ENCODE peak calls at places on chromosomes 3 and 15, in five cellular contexts. I is neural progenitor cell, U is WERI-Rb-1, G is astrocyte, N is coronary artery. X is an unnamed sample.

GRCh38 chr3:86978111-86978528 is 12.8 kb downstream of the VGLL3 start:
- DNase-seq in I (no peak), U (no peak), G (peak), N (no peak), X (peak)

GRCh38 chr3:197380786-197381185 is 82.4 kb upstream of the DLG1 start:
- DNase-seq in I (no peak), U (no peak), G (peak), N (no peak), X (no peak)

GRCh38 chr3:42533161-42533897 is 30.9 kb downstream of the VIPR1 start:
- DNase-seq in I (peak), U (peak), G (no peak), N (no peak), X (no peak)

GRCh38 chr15:20356444-20357138 is 185.0 kb downstream of the GOLGA6L6 start:
- DNase-seq in I (no peak), U (peak), G (no peak), N (peak), X (peak)

GRCh38 chr3:133209871-133210550 is 171.8 kb downstream of the TMEM108 start:
- DNase-seq in I (peak), U (no peak), G (peak), N (no peak), X (no peak)

GRCh38 chr3:37956353-37957184 is 34.0 kb upstream of the VILL start:
- DNase-seq in I (no peak), U (no peak), G (no peak), N (no peak), X (no peak)

GRCh38 chr3:125145751-125146475 is 66.6 kb downstream of the SLC12A8 start:
- DNase-seq in I (no peak), U (no peak), G (no peak), N (no peak), X (no peak)

GRCh38 chr3:135082706-135083105 is 287.6 kb downstream of the EPHB1 start:
- DNase-seq in I (no peak), U (no peak), G (no peak), N (no peak), X (no peak)

GRCh38 chr15:67931861-67932260 is 92.0 kb upstream of the RNU6-1 start:
- DNase-seq in I (no peak), U (no peak), G (peak), N (peak), X (no peak)

GRCh38 chr3:11288786-11289637 is 16.8 kb downstream of the ATG7 start:
- DNase-seq in I (no peak), U (no peak), G (peak), N (no peak), X (peak)

GRCh38 chr3:168952551-168952950 is 711.0 kb downstream of the MECOM start:
- DNase-seq in I (no peak), U (no peak), G (peak), N (no peak), X (no peak)

GRCh38 chr3:133933097-133934024 is 37.7 kb upstream of the RAB6B start:
- DNase-seq in I (no peak), U (no peak), G (no peak), N (no peak), X (no peak)

GRCh38 chr3:139934557-139935070 is 371 bp upstream of the CLSTN2 start:
- DNase-seq in I (peak), U (peak), G (peak), N (no peak), X (peak)

GRCh38 chr3:150359381-150359780 is 48.7 kb upstream of the TSC22D2 start:
- DNase-seq in I (no peak), U (no peak), G (no peak), N (no peak), X (no peak)

GRCh38 chr15:41971893-41972340 is 440 bp downstream of the EHD4 start:
- DNase-seq in I (peak), U (peak), G (no peak), N (peak), X (no peak)

GRCh38 chr3:63355809-63356208 is 77.7 kb downstream of the SYNPR start:
- DNase-seq in I (no peak), U (no peak), G (peak), N (no peak), X (no peak)

GRCh38 chr3:40690696-40691597 is 166.2 kb downstream of the ZNF621 start:
- DNase-seq in I (no peak), U (no peak), G (no peak), N (peak), X (no peak)

GRCh38 chr15:52464040-52464439 is 64.6 kb downstream of the MYO5A start:
- DNase-seq in I (no peak), U (no peak), G (no peak), N (no peak), X (no peak)
- H3K27ac ChIP-seq in I (no peak), U (no peak), G (no peak), N (no peak), X (no peak)

GRCh38 chr3:147945968-147946519 is 536.9 kb downstream of the ZIC1 start:
- DNase-seq in I (peak), U (no peak), G (peak), N (no peak), X (peak)
- H3K27ac ChIP-seq in I (no peak), U (no peak), G (peak), N (no peak), X (no peak)

GRCh38 chr15:43225201-43225949 is 4.6 kb upstream of the EPB42 start:
- DNase-seq in I (peak), U (peak), G (peak), N (no peak), X (peak)

GRCh38 chr15:43220991-43221403 is at the start of gene EPB42:
- DNase-seq in I (no peak), U (no peak), G (no peak), N (no peak), X (no peak)

GRCh38 chr15:43215961-43216360 is 4.9 kb downstream of the EPB42 start:
- DNase-seq in I (no peak), U (no peak), G (no peak), N (peak), X (no peak)

GRCh38 chr15:43218908-43219706 is 1.7 kb downstream of the EPB42 start:
- DNase-seq in I (peak), U (peak), G (no peak), N (peak), X (no peak)

DNA sequence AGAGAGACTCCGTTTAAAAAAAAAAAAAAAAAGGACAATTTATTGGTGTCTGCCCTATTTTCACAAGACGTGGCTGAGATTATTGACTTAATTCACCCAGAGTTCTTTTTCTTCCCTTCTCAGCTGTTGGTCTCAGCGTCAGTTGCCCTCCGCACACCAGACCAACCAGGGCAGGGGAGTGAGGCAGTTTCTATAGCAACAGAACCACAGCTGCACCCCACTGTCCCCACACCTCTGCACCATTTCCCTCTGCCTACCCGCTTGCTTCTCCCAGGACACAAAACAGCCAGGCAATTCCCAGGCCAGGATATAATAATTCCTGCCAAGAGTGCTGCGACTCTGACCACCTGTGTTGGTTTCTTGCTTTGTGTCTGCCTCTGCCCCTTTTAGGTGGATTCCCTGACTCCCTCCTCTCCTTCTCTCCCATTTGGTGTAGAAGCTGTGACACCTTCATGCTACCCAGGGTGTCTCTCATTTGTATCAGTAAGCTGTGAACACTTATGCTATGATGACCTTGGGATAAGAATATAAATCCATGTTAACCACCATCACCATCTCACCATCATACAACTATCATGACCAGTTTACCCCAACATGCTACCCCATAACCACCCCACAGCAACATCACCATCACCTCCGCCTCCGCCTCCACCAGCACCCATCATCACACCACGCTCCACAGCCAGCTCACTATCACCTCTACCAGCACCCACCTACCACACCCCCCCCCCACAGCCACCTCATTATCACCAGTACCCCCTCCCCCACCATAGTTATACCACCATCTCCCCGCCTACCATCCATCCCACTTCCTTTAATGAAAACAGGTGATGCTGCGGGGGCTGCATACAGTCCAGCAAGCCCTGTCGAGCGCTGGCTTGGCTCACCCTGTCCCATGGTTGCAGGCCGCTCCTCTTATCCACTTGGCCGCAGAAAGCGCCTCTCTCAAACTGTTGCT is 610 bp downstream of the EPB42 start:
- DNase-seq in I (no peak), U (no peak), G (no peak), N (no peak), X (no peak)
- H3K27ac ChIP-seq in I (no peak), U (no peak), G (no peak), N (no peak), X (no peak)

GRCh38 chr15:62500325-62500724 is 335.2 kb upstream of the C2CD4B start:
- DNase-seq in I (no peak), U (no peak), G (no peak), N (no peak), X (no peak)

GRCh38 chr15:62502451-62502850 is 337.4 kb upstream of the C2CD4B start:
- DNase-seq in I (no peak), U (no peak), G (no peak), N (no peak), X (no peak)

GRCh38 chr15:62505761-62506160 is 340.7 kb upstream of the C2CD4B start:
- DNase-seq in I (no peak), U (no peak), G (no peak), N (no peak), X (no peak)

GRCh38 chr15:62506217-62506805 is 341.2 kb upstream of the C2CD4B start:
- DNase-seq in I (peak), U (no peak), G (peak), N (no peak), X (no peak)

DNA sequence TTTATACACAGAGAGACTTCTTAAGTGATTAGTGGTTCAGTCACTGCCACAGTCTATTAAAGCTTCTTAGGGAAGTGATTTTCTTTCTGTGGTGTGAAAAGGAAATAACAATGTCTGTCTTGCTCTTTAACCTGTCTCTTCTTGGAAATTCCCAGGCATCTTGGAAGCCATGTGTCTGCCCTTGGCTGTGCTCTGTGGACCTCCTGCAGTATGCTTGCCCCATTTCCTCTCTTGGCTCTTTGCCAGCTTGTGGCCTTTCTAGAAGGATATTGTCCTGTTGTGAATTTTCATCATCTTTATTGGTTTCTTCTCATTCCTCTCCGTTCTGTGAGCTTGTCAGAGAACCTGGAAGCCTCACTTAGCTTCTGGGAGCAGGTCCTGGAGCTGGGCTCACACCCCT is 338.4 kb upstream of the C2CD4B start:
- DNase-seq in I (no peak), U (peak), G (no peak), N (no peak), X (peak)
- H3K27ac ChIP-seq in I (no peak), U (peak), G (no peak), N (no peak), X (no peak)